ENCODE peak calls at places on chromosomes 1 and 21, in five cellular contexts. C is occipital lobe, I is NCI-H1694, U is smooth muscle cell of the brain vasculature, G is A172. Q is an unnamed sample.

GRCh38 chr1:41396084-41396483 is 34.9 kb downstream of the FOXO6 start:
- DNase-seq in C (no peak), I (no peak), U (no peak), G (no peak), Q (peak; percentile 57)

GRCh38 chr1:218361298-218362065 is 16.3 kb downstream of the TGFB2 start:
- DNase-seq in C (no peak), I (peak; percentile 74), U (no peak), G (peak; percentile 64), Q (no peak)

GRCh38 chr1:116268211-116268610 is 104.8 kb upstream of the ATP1A1 start:
- DNase-seq in C (peak; percentile 51), I (peak; percentile 16), U (no peak), G (peak; percentile 66), Q (peak; percentile 73)

GRCh38 chr1:43358121-43358745 is 548 bp upstream of the CDC20 start:
- DNase-seq in C (no peak), I (peak; percentile 32), U (no peak), G (peak; percentile 70), Q (no peak)

GRCh38 chr1:205286335-205286950 is 35.1 kb downstream of the NUAK2 start:
- DNase-seq in C (no peak), I (no peak), U (no peak), G (peak; percentile 74), Q (no peak)

GRCh38 chr1:223219846-223220610 is 77.0 kb upstream of the TLR5 start:
- DNase-seq in C (no peak), I (no peak), U (no peak), G (no peak), Q (no peak)

GRCh38 chr21:23951251-23951650 is 1656.0 kb downstream of the MRPL39 start:
- DNase-seq in C (no peak), I (no peak), U (no peak), G (no peak), Q (no peak)

GRCh38 chr1:236608930-236609726 is 4.8 kb upstream of the HEATR1 start:
- DNase-seq in C (peak; percentile 24), I (peak; percentile 69), U (no peak), G (peak; percentile 68), Q (peak; percentile 15)

GRCh38 chr1:243378666-243379065 is 122.8 kb downstream of the SDCCAG8 start:
- DNase-seq in C (no peak), I (no peak), U (no peak), G (no peak), Q (peak; percentile 74)

Q was measured in cerebellum.